ENCODE peak calls at places on chromosomes 5 and 9, in four cellular contexts. C is right lobe of liver, Q is fibroblast of lung, D is lung. K is an unnamed sample.

GRCh38 chr9:87581513-87581912 is 83.8 kb downstream of the DAPK1 start:
- DNase-seq in C (no peak), Q (peak), D (no peak), K (no peak)

GRCh38 chr5:61349935-61350334 is 17.9 kb downstream of the ZSWIM6 start:
- DNase-seq in C (no peak), Q (no peak), D (no peak), K (no peak)

GRCh38 chr5:103436661-103437060 is 125.9 kb downstream of the NUDT12 start:
- DNase-seq in C (no peak), Q (no peak), D (no peak), K (no peak)

GRCh38 chr5:10699281-10699874 is 61.7 kb downstream of the DAP start:
- DNase-seq in C (no peak), Q (no peak), D (no peak), K (no peak)

GRCh38 chr5:57117601-57118000 is 56.3 kb upstream of the GPBP1 start:
- DNase-seq in C (no peak), Q (no peak), D (no peak), K (no peak)

GRCh38 chr9:8660383-8660782 is 860.8 kb upstream of the DMAC1 start:
- DNase-seq in C (peak), Q (peak), D (no peak), K (no peak)

GRCh38 chr9:90038778-90039177 is 434.0 kb downstream of the GADD45G start:
- DNase-seq in C (no peak), Q (no peak), D (peak), K (no peak)

GRCh38 chr5:31213676-31214638 is 20.5 kb downstream of the CDH6 start:
- DNase-seq in C (no peak), Q (no peak), D (no peak), K (no peak)

GRCh38 chr9:130402243-130402642 is 42.5 kb upstream of the ASS1 start:
- DNase-seq in C (no peak), Q (no peak), D (no peak), K (no peak)

GRCh38 chr9:13053504-13053903 is 226.0 kb downstream of the MPDZ start:
- DNase-seq in C (no peak), Q (no peak), D (no peak), K (no peak)

GRCh38 chr5:129781594-129781993 is 33.7 kb downstream of the MINAR2 start:
- DNase-seq in C (no peak), Q (peak), D (no peak), K (no peak)

GRCh38 chr9:30815585-30815984 is 1568.9 kb upstream of the ACO1 start:
- DNase-seq in C (no peak), Q (no peak), D (no peak), K (no peak)

GRCh38 chr5:133993152-133993548 is 11.6 kb downstream of the VDAC1 start:
- DNase-seq in C (no peak), Q (peak), D (no peak), K (no peak)

GRCh38 chr9:95605087-95605486 is 88.3 kb upstream of the PTCH1 start:
- DNase-seq in C (no peak), Q (no peak), D (no peak), K (no peak)

GRCh38 chr5:8788246-8788645 is 757.6 kb downstream of the SEMA5A start:
- DNase-seq in C (no peak), Q (peak), D (no peak), K (no peak)

GRCh38 chr5:112333236-112333850 is 85.7 kb downstream of the EPB41L4A start:
- DNase-seq in C (no peak), Q (no peak), D (no peak), K (no peak)

GRCh38 chr5:135457424-135458071 is 5.4 kb upstream of the TIFAB start:
- DNase-seq in C (peak), Q (peak), D (peak), K (peak)

GRCh38 chr5:152631217-152631616 is 226.1 kb upstream of the NMUR2 start:
- DNase-seq in C (no peak), Q (no peak), D (no peak), K (no peak)

GRCh38 chr9:136143215-136144001 is 24.7 kb upstream of the TMEM250 start:
- DNase-seq in C (no peak), Q (peak), D (no peak), K (no peak)

GRCh38 chr9:108477538-108478006 is 378.2 kb downstream of the ACTL7B start:
- DNase-seq in C (no peak), Q (peak), D (no peak), K (no peak)

GRCh38 chr9:68768619-68769018 is 63.6 kb downstream of the PIP5K1B start:
- DNase-seq in C (no peak), Q (no peak), D (no peak), K (no peak)

GRCh38 chr5:178234753-178235599 is 2.4 kb upstream of the PHYKPL start:
- DNase-seq in C (peak), Q (peak), D (peak), K (peak)

GRCh38 chr5:157324237-157324636 is 58.3 kb downstream of the CYFIP2 start:
- DNase-seq in C (no peak), Q (no peak), D (no peak), K (no peak)

GRCh38 chr5:15993934-15994333 is 185.7 kb downstream of the MARCHF11 start:
- DNase-seq in C (no peak), Q (peak), D (no peak), K (no peak)
- TF ChIP-seq CTCF in C (no peak), Q (peak), D (no peak), K (no peak)

GRCh38 chr5:108084105-108084504 is 297.8 kb downstream of the FBXL17 start:
- DNase-seq in C (no peak), Q (peak), D (no peak), K (no peak)

GRCh38 chr5:108081707-108082106 is 300.2 kb downstream of the FBXL17 start:
- DNase-seq in C (no peak), Q (no peak), D (no peak), K (no peak)

GRCh38 chr5:108078882-108079281 is 303.0 kb downstream of the FBXL17 start:
- DNase-seq in C (no peak), Q (no peak), D (no peak), K (no peak)

GRCh38 chr5:108078345-108078744 is 303.6 kb downstream of the FBXL17 start:
- DNase-seq in C (no peak), Q (no peak), D (no peak), K (no peak)

GRCh38 chr5:108079754-108080153 is 302.1 kb downstream of the FBXL17 start:
- DNase-seq in C (no peak), Q (peak), D (no peak), K (no peak)
- TF ChIP-seq CTCF in C (no peak), Q (no peak), D (no peak), K (no peak)

GRCh38 chr5:127373858-127374491 is 83.4 kb downstream of the MEGF10 start:
- DNase-seq in C (no peak), Q (no peak), D (no peak), K (no peak)
- TF ChIP-seq CTCF in C (no peak), Q (no peak), D (no peak), K (peak)

DNA sequence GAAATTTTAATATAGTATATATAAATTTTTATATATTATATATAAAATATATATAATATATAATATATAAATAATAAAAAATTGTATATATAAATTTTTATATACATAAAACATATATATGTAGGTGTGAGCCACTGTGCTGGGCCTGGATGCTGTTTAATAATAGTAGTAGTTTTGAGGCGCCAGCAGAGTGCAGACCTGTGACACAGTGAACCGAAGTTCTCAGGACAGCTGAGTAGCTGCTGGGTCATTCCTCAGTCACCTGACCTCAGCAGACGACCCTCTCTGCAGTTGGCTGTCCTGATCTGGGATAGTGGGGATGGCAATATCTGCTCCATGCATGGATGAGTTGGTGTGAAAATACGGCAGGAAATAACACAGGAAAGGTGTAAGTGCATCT is 3.3 kb upstream of the SNX18 start:
- DNase-seq in C (no peak), Q (no peak), D (no peak), K (no peak)
- TF ChIP-seq CTCF in C (no peak), Q (no peak), D (no peak), K (no peak)

GRCh38 chr5:43110606-43111170 is 10.0 kb upstream of the ZNF131 start:
- DNase-seq in C (no peak), Q (no peak), D (no peak), K (no peak)
- TF ChIP-seq CTCF in C (no peak), Q (no peak), D (no peak), K (peak)

DNA sequence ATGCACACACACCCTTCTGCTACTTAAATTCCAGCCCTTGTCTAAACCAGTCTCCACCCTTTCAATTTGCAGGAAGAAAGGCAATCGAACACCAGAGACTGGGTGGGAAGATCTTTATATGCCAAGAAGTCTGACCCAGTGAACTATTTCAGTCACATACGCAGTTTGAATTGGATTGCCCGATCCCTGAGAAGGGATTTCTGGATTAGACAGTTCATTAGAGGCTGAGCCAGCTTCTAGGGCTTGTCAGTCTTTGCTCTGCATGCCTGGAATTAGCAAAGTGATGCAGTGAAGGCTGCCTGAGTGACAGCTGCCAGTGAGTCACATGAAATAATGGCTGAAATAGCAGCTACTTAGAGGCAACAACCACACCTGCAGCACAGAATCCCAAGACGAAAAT is 159.9 kb downstream of the PPP2R2B start:
- DNase-seq in C (no peak), Q (peak), D (no peak), K (no peak)
- TF ChIP-seq CTCF in C (no peak), Q (no peak), D (no peak), K (no peak)